ENCODE peak calls at places on chromosomes 5 and 9, in ten cellular contexts. X is ecto neural progenitor cell; W is tibial nerve; L is HCT116; Y is C1 segment of cervical spinal cord; G is activated CD4-positive, alpha-beta T cell treated with anti-CD3 and anti-CD28 coated beads, Interleukin-2, amount 50 U/mL, for 1 hour; S is progenitor cell of endocrine pancreas; V is CD4-positive, CD25-positive, alpha-beta regulatory T cell; U is LHCN-M2; D is aorta. H is an unnamed sample.

GRCh38 chr5:161378701-161379100 is 167.8 kb downstream of the GABRB2 start:
- DNase-seq in X (no peak), W (no peak), L (no peak), Y (no peak), G (no peak), S (no peak), V (no peak), U (no peak), D (no peak), H (no peak)

GRCh38 chr5:16712178-16712577 is 95.4 kb upstream of the RETREG1 start:
- DNase-seq in X (no peak), W (no peak), L (no peak), Y (no peak), G (no peak), S (no peak), V (no peak), U (peak), D (no peak), H (no peak)

GRCh38 chr5:1445313-1445894 is at the start of gene SLC6A3:
- DNase-seq in X (peak), W (no peak), L (no peak), Y (no peak), G (peak), S (peak), V (no peak), U (no peak), D (no peak), H (no peak)

GRCh38 chr5:106822851-106823250 is 847.9 kb downstream of the EFNA5 start:
- DNase-seq in X (no peak), W (no peak), L (no peak), Y (no peak), G (no peak), S (no peak), V (no peak), U (no peak), D (no peak), H (no peak)

GRCh38 chr9:76290555-76290954 is 103.7 kb downstream of the RFK start:
- DNase-seq in X (no peak), W (no peak), L (no peak), Y (no peak), G (no peak), S (no peak), V (no peak), U (no peak), D (no peak), H (no peak)

GRCh38 chr5:159850192-159850573 is 66.1 kb upstream of the ADRA1B start:
- DNase-seq in X (no peak), W (no peak), L (no peak), Y (no peak), G (no peak), S (no peak), V (no peak), U (peak), D (no peak), H (peak)

GRCh38 chr5:178298283-178298807 is 65.7 kb upstream of the PHYKPL start:
- DNase-seq in X (no peak), W (no peak), L (no peak), Y (no peak), G (no peak), S (no peak), V (no peak), U (no peak), D (no peak), H (no peak)

GRCh38 chr9:131442351-131442750 is 48.5 kb downstream of the PRRC2B start:
- DNase-seq in X (no peak), W (no peak), L (no peak), Y (no peak), G (no peak), S (no peak), V (no peak), U (no peak), D (no peak), H (no peak)

GRCh38 chr9:12684923-12685468 is 8.2 kb upstream of the TYRP1 start:
- DNase-seq in X (no peak), W (no peak), L (no peak), Y (no peak), G (no peak), S (no peak), V (no peak), U (no peak), D (no peak), H (no peak)

GRCh38 chr9:114503009-114503408 is 2.3 kb downstream of the WHRN start:
- DNase-seq in X (no peak), W (no peak), L (no peak), Y (peak), G (no peak), S (no peak), V (no peak), U (no peak), D (no peak), H (no peak)

GRCh38 chr5:76742586-76742985 is 26.7 kb downstream of the F2R start:
- DNase-seq in X (no peak), W (no peak), L (no peak), Y (no peak), G (no peak), S (no peak), V (no peak), U (peak), D (no peak), H (peak)

GRCh38 chr5:180437336-180437735 is 56.8 kb upstream of the CNOT6 start:
- DNase-seq in X (no peak), W (no peak), L (no peak), Y (no peak), G (no peak), S (no peak), V (no peak), U (no peak), D (no peak), H (no peak)

GRCh38 chr5:139341689-139342422 is at the start of gene PAIP2:
- DNase-seq in X (peak), W (peak), L (peak), Y (peak), G (peak), S (peak), V (peak), U (peak), D (peak), H (peak)

GRCh38 chr9:83330207-83331196 is 207.7 kb downstream of the FRMD3 start:
- DNase-seq in X (no peak), W (no peak), L (no peak), Y (no peak), G (no peak), S (no peak), V (no peak), U (no peak), D (no peak), H (no peak)

GRCh38 chr9:94672811-94673487 is 33.6 kb upstream of the FBP1 start:
- DNase-seq in X (no peak), W (no peak), L (no peak), Y (no peak), G (no peak), S (no peak), V (no peak), U (peak), D (no peak), H (peak)

GRCh38 chr9:127977877-127978647 is 2.7 kb downstream of the EEIG1 start:
- DNase-seq in X (peak), W (peak), L (no peak), Y (no peak), G (no peak), S (no peak), V (no peak), U (peak), D (peak), H (peak)

GRCh38 chr5:149455889-149456409 is 76.9 kb upstream of the IL17B start:
- DNase-seq in X (no peak), W (no peak), L (peak), Y (no peak), G (no peak), S (no peak), V (no peak), U (peak), D (no peak), H (peak)

GRCh38 chr5:82421119-82421518 is 143.0 kb upstream of the RPS23 start:
- DNase-seq in X (no peak), W (no peak), L (peak), Y (no peak), G (no peak), S (no peak), V (no peak), U (peak), D (no peak), H (peak)

GRCh38 chr5:175444060-175444904 is at the start of gene DRD1:
- DNase-seq in X (peak), W (no peak), L (no peak), Y (no peak), G (peak), S (peak), V (no peak), U (peak), D (peak), H (peak)

GRCh38 chr5:40787986-40788385 is 10.2 kb downstream of the PRKAA1 start:
- DNase-seq in X (no peak), W (no peak), L (no peak), Y (no peak), G (no peak), S (no peak), V (no peak), U (no peak), D (no peak), H (no peak)

GRCh38 chr5:58462623-58463230 is 2.8 kb upstream of the PLK2 start:
- DNase-seq in X (no peak), W (no peak), L (peak), Y (no peak), G (peak), S (no peak), V (peak), U (peak), D (no peak), H (peak)

GRCh38 chr5:139149477-139150199 is 48.5 kb downstream of the SIL1 start:
- DNase-seq in X (no peak), W (no peak), L (no peak), Y (no peak), G (no peak), S (no peak), V (no peak), U (no peak), D (no peak), H (no peak)

GRCh38 chr9:87471746-87472145 is 25.9 kb upstream of the DAPK1 start:
- DNase-seq in X (no peak), W (no peak), L (no peak), Y (no peak), G (no peak), S (no peak), V (no peak), U (no peak), D (no peak), H (no peak)

GRCh38 chr5:112005533-112005926 is 248.5 kb upstream of the NREP start:
- DNase-seq in X (no peak), W (no peak), L (no peak), Y (no peak), G (no peak), S (no peak), V (no peak), U (peak), D (no peak), H (peak)

GRCh38 chr5:87009146-87009545 is 258.5 kb upstream of the RASA1 start:
- DNase-seq in X (no peak), W (no peak), L (no peak), Y (no peak), G (no peak), S (no peak), V (no peak), U (no peak), D (no peak), H (no peak)

GRCh38 chr9:70260007-70260443 is 1.2 kb downstream of the SMC5 start:
- DNase-seq in X (no peak), W (no peak), L (no peak), Y (no peak), G (no peak), S (no peak), V (no peak), U (no peak), D (peak), H (no peak)

H was measured in foreskin fibroblast.